ENCODE peak calls at places on chromosome 3, in six cellular contexts. H is GM12878, S is K562, T is upper lobe of left lung, N is A549, R is HepG2. C is an unnamed sample.

GRCh38 chr3:52292247-52293065 is 4.8 kb downstream of the GLYCTK start:
- ATAC-seq in H (no peak), S (no peak), T (no peak), N (no peak), R (no peak), C (no peak)

GRCh38 chr3:197505796-197506553 is 49.8 kb downstream of the BDH1 start:
- ATAC-seq in H (no peak), S (no peak), T (no peak), N (no peak), R (no peak), C (no peak)

GRCh38 chr3:42134867-42135464 is 43.8 kb downstream of the TRAK1 start:
- ATAC-seq in H (no peak), S (no peak), T (peak), N (no peak), R (peak), C (no peak)

GRCh38 chr3:122676759-122677158 is 3.9 kb upstream of the PARP14 start:
- ATAC-seq in H (no peak), S (no peak), T (no peak), N (no peak), R (no peak), C (no peak)

GRCh38 chr3:9467451-9467850 is 70.0 kb downstream of the SETD5 start:
- ATAC-seq in H (no peak), S (peak), T (no peak), N (peak), R (peak), C (no peak)

GRCh38 chr3:168872811-168873210 is 777.1 kb upstream of the GOLIM4 start:
- ATAC-seq in H (no peak), S (no peak), T (no peak), N (no peak), R (no peak), C (no peak)

GRCh38 chr3:173584093-173584833 is 186.7 kb downstream of the NLGN1 start:
- ATAC-seq in H (peak), S (no peak), T (peak), N (peak), R (no peak), C (no peak)

GRCh38 chr3:72379500-72380187 is 468.6 kb downstream of the SHQ1 start:
- ATAC-seq in H (peak), S (no peak), T (peak), N (no peak), R (no peak), C (peak)

GRCh38 chr3:125186261-125186770 is 26.2 kb downstream of the SLC12A8 start:
- ATAC-seq in H (peak), S (peak), T (peak), N (no peak), R (peak), C (no peak)

GRCh38 chr3:151460240-151460639 is 621 bp downstream of the IGSF10 start:
- ATAC-seq in H (no peak), S (no peak), T (no peak), N (peak), R (no peak), C (no peak)

GRCh38 chr3:126442849-126443229 is 32.9 kb downstream of the ZXDC start:
- ATAC-seq in H (no peak), S (no peak), T (no peak), N (no peak), R (no peak), C (no peak)

GRCh38 chr3:159499031-159499793 is 489.4 kb upstream of the IL12A start:
- ATAC-seq in H (no peak), S (no peak), T (no peak), N (no peak), R (no peak), C (no peak)

GRCh38 chr3:189122120-189122519 is 49.7 kb upstream of the TPRG1 start:
- ATAC-seq in H (no peak), S (no peak), T (no peak), N (no peak), R (no peak), C (peak)

GRCh38 chr3:153462550-153462949 is 300.5 kb downstream of the RAP2B start:
- ATAC-seq in H (no peak), S (no peak), T (no peak), N (no peak), R (no peak), C (no peak)

GRCh38 chr3:150605998-150606641 is 3.0 kb downstream of the SELENOT start:
- ATAC-seq in H (peak), S (peak), T (peak), N (no peak), R (no peak), C (no peak)

GRCh38 chr3:99768126-99768525 is 49.5 kb upstream of the CMSS1 start:
- ATAC-seq in H (no peak), S (no peak), T (no peak), N (no peak), R (no peak), C (no peak)

GRCh38 chr3:180704532-180704931 is 25.2 kb upstream of the CCDC39 start:
- ATAC-seq in H (no peak), S (no peak), T (no peak), N (no peak), R (no peak), C (no peak)

GRCh38 chr3:167930453-167930852 is 165.3 kb downstream of the GOLIM4 start:
- ATAC-seq in H (peak), S (no peak), T (no peak), N (no peak), R (no peak), C (no peak)

GRCh38 chr3:196563721-196564225 is 4.6 kb downstream of the WDR53 start:
- ATAC-seq in H (no peak), S (peak), T (no peak), N (no peak), R (no peak), C (no peak)

GRCh38 chr3:124587053-124587408 is 143.2 kb upstream of the UMPS start:
- ATAC-seq in H (no peak), S (peak), T (no peak), N (no peak), R (no peak), C (no peak)

GRCh38 chr3:160291909-160292299 is 66.7 kb downstream of the C3orf80 start:
- ATAC-seq in H (no peak), S (no peak), T (no peak), N (no peak), R (peak), C (no peak)

GRCh38 chr3:108117245-108117644 is 26.4 kb upstream of the CD47 start:
- ATAC-seq in H (peak), S (peak), T (no peak), N (no peak), R (no peak), C (no peak)

GRCh38 chr3:125054436-125055164 is 1.2 kb downstream of the HEG1 start:
- ATAC-seq in H (peak), S (no peak), T (peak), N (peak), R (peak), C (no peak)

GRCh38 chr3:107752202-107752990 is 229.6 kb downstream of the BBX start:
- ATAC-seq in H (peak), S (peak), T (no peak), N (peak), R (peak), C (no peak)

GRCh38 chr3:32553973-32554372 is 16.7 kb downstream of the DYNC1LI1 start:
- ATAC-seq in H (no peak), S (no peak), T (no peak), N (no peak), R (no peak), C (no peak)

GRCh38 chr3:12440927-12441326 is 43.4 kb upstream of the TSEN2 start:
- ATAC-seq in H (no peak), S (no peak), T (peak), N (no peak), R (no peak), C (peak)

GRCh38 chr3:130826516-130826915 is 67.4 kb upstream of the ATP2C1 start:
- ATAC-seq in H (no peak), S (peak), T (no peak), N (no peak), R (no peak), C (no peak)

GRCh38 chr3:190504354-190505125 is 9.3 kb upstream of the IL1RAP start:
- ATAC-seq in H (peak), S (no peak), T (peak), N (peak), R (peak), C (no peak)

GRCh38 chr3:167091186-167091585 is 288.9 kb downstream of the ZBBX start:
- ATAC-seq in H (no peak), S (no peak), T (no peak), N (no peak), R (no peak), C (no peak)

GRCh38 chr3:63948995-63949394 is 36.8 kb upstream of the SCAANT1 start:
- ATAC-seq in H (no peak), S (no peak), T (no peak), N (no peak), R (no peak), C (no peak)

GRCh38 chr3:159805411-159805772 is 183.2 kb upstream of the IL12A start:
- ATAC-seq in H (peak), S (no peak), T (no peak), N (peak), R (peak), C (no peak)

GRCh38 chr3:135226057-135226456 is 431.0 kb downstream of the EPHB1 start:
- ATAC-seq in H (peak), S (no peak), T (peak), N (no peak), R (no peak), C (peak)

GRCh38 chr3:117104792-117105191 is 395.2 kb downstream of the TUSC7 start:
- ATAC-seq in H (no peak), S (no peak), T (no peak), N (no peak), R (no peak), C (no peak)

GRCh38 chr3:71787851-71788405 is 3.0 kb upstream of the PROK2 start:
- ATAC-seq in H (no peak), S (peak), T (no peak), N (no peak), R (no peak), C (no peak)

GRCh38 chr3:139325551-139325950 is 18.3 kb upstream of the MRPS22 start:
- ATAC-seq in H (no peak), S (no peak), T (no peak), N (no peak), R (no peak), C (no peak)

GRCh38 chr3:167929937-167930336 is 165.8 kb downstream of the GOLIM4 start:
- ATAC-seq in H (peak), S (no peak), T (no peak), N (no peak), R (peak), C (no peak)

GRCh38 chr3:34377961-34378360 is 579.5 kb downstream of the PDCD6IP start:
- ATAC-seq in H (no peak), S (no peak), T (peak), N (no peak), R (no peak), C (no peak)

GRCh38 chr3:183824761-183825379 is 507 bp downstream of the MAP6D1 start:
- ATAC-seq in H (peak), S (no peak), T (peak), N (peak), R (no peak), C (peak)

GRCh38 chr3:129022114-129022994 is 21.2 kb downstream of the EFCC1 start:
- ATAC-seq in H (no peak), S (peak), T (peak), N (no peak), R (no peak), C (peak)

GRCh38 chr3:113698213-113698742 is 1.8 kb upstream of the USF3 start:
- ATAC-seq in H (no peak), S (no peak), T (no peak), N (no peak), R (no peak), C (no peak)

GRCh38 chr3:113698891-113699465 is 2.5 kb upstream of the USF3 start:
- ATAC-seq in H (no peak), S (no peak), T (no peak), N (no peak), R (no peak), C (no peak)

GRCh38 chr3:113696658-113697191 is 283 bp upstream of the USF3 start:
- ATAC-seq in H (peak), S (peak), T (peak), N (peak), R (peak), C (peak)

GRCh38 chr3:113695818-113696645 is at the start of gene USF3:
- ATAC-seq in H (peak), S (peak), T (peak), N (peak), R (peak), C (peak)

GRCh38 chr3:113697192-113698090 is 999 bp upstream of the USF3 start:
- ATAC-seq in H (no peak), S (no peak), T (no peak), N (no peak), R (peak), C (no peak)
- TF ChIP-seq EP300 in H (no peak), S (no peak), T (no peak), N (no peak), R (no peak), C (no peak)

GRCh38 chr3:16114381-16114916 is 60.0 kb upstream of the GALNT15 start:
- ATAC-seq in H (no peak), S (no peak), T (peak), N (no peak), R (no peak), C (peak)
- TF ChIP-seq EP300 in H (no peak), S (no peak), T (no peak), N (no peak), R (no peak), C (no peak)

GRCh38 chr3:43872301-43872700 is 181.6 kb downstream of the ABHD5 start:
- ATAC-seq in H (no peak), S (peak), T (no peak), N (peak), R (no peak), C (no peak)
- TF ChIP-seq EP300 in H (no peak), S (no peak), T (no peak), N (no peak), R (no peak), C (no peak)

DNA sequence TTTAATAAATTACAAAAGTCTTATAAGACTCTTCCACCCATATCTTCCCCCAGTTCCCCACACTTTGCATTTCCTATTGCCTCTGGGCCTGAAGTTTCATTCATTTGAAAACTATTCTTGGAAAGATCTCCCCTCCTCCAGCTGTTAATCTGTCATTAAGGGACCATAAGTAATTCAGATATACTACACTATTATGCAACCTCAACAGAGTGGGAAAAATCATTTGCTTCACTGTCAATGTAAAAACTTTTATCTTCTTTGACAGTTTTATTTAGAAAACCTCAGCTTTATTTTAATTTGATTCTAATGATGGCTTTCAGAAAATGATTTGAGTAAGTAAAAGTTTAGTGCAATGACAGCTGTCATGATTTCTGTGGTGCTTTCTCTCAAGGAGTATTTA is 435.4 kb upstream of the KCNMB2 start:
- ATAC-seq in H (no peak), S (no peak), T (no peak), N (no peak), R (no peak), C (no peak)
- TF ChIP-seq EP300 in H (no peak), S (no peak), T (no peak), N (no peak), R (no peak), C (no peak)

DNA sequence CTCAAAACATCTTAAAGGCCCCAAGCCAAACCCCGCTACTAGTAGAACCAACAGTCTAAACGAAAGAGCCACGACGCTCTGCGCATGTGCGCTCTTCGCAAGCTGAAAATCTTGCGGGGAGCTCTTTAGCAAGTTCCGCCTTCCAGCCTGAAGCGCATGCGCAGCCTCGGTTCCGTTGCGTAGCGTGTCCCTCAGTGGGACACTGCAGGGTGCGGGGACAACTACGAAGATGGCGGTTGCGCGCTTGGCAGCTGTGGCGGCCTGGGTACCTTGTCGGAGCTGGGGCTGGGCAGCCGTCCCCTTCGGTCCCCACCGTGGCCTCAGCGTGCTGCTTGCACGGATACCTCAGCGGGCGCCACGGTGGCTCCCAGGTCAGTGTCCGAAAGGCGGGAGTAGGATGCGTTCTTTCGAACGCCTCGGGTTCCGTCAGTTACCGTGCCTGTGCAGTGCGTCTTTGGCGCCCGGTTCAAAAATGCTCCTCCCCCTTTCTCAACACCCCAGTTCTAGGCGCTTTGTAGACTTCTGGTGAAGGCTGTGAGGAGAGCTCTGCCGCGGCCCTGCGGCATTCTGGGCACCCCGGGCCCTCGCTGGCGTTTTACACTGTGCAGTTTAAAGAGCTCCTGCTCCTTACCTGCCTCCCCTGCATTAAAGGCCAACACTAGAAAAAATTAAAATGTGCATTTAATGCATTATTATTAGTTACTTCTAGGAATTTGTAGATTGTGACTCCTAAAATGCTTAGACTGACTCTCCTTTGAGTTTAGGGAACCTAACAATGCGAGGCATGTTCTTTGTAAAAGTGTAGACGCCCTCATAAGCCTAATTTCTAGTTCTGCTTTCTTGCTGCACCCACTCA is at the start of gene ABHD10:
- ATAC-seq in H (peak), S (peak), T (peak), N (peak), R (peak), C (peak)
- TF ChIP-seq EP300 in H (no peak), S (no peak), T (no peak), N (no peak), R (no peak), C (no peak)

GRCh38 chr3:47647550-47647949 is 68.9 kb upstream of the CSPG5 start:
- ATAC-seq in H (no peak), S (no peak), T (no peak), N (no peak), R (no peak), C (no peak)

GRCh38 chr3:47652142-47652541 is 73.5 kb upstream of the CSPG5 start:
- ATAC-seq in H (no peak), S (no peak), T (no peak), N (no peak), R (no peak), C (no peak)

GRCh38 chr3:47645551-47645950 is 66.9 kb upstream of the CSPG5 start:
- ATAC-seq in H (no peak), S (no peak), T (no peak), N (no peak), R (no peak), C (no peak)

GRCh38 chr3:47646362-47646761 is 67.7 kb upstream of the CSPG5 start:
- ATAC-seq in H (no peak), S (no peak), T (no peak), N (no peak), R (no peak), C (peak)

GRCh38 chr3:47650294-47650693 is 71.6 kb upstream of the CSPG5 start:
- ATAC-seq in H (no peak), S (no peak), T (no peak), N (no peak), R (no peak), C (no peak)
- TF ChIP-seq EP300 in H (no peak), S (no peak), T (no peak), N (no peak), R (no peak), C (no peak)

DNA sequence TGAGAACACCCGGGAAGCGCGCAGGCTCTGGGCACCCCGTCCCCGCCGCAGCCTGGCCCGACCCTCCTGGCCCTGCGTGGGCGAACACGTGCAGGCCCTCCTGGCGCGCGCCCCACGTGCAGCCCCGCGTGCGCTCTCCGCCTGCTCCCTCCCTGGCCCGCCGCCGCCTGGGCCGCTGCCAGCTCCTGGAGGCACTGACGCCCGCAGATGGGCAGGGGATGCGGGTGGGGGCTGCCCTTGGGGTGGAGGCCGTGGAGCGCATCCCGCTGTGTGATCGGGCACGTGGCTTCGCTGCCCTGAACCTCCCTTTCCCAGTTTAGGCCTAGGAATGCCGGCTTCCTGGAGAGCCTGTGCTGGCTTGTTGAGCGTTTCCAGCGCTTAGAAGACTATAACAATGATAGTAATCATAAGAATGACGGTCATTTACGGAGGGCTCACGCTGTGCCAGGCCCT is 104.6 kb upstream of the SLC6A6 start:
- ATAC-seq in H (no peak), S (no peak), T (peak), N (no peak), R (no peak), C (peak)
- TF ChIP-seq EP300 in H (no peak), S (no peak), T (no peak), N (no peak), R (no peak), C (no peak)

GRCh38 chr3:145865329-145865904 is 295.6 kb downstream of the PLOD2 start:
- ATAC-seq in H (no peak), S (no peak), T (no peak), N (no peak), R (no peak), C (peak)
- TF ChIP-seq EP300 in H (no peak), S (no peak), T (no peak), N (no peak), R (no peak), C (no peak)